ENCODE peak calls at places on chromosomes 13 and 19, in seven cellular contexts. B is mammary epithelial cell, F is neural progenitor cell, U is astrocyte, W is GM12878, E is MM.1S, M is IMR-90. T is an unnamed sample. For H4K20me1, the result is how much of the 10 kb centered on the place peaks cover.

GRCh38 chr19:3825286-3825956 is 39.2 kb upstream of the MATK start:
- DNase-seq in M (no peak), U (no peak), F (no peak), E (no peak), B (no peak), W (no peak), T (no peak)

GRCh38 chr13:41259875-41260501 is 3.4 kb downstream of the MTRF1 start:
- DNase-seq in W (no peak), F (no peak), B (peak), M (no peak), U (no peak), E (no peak), T (no peak)

GRCh38 chr13:100895656-100896055 is 221.1 kb upstream of the TMTC4 start:
- DNase-seq in M (no peak), B (no peak), U (peak), F (no peak), W (no peak), E (no peak), T (no peak)

GRCh38 chr13:27631156-27631555 is 9.5 kb downstream of the POLR1D start:
- DNase-seq in E (no peak), M (no peak), F (no peak), W (no peak), U (no peak), B (no peak), T (no peak)

GRCh38 chr19:16368385-16369305 is 44.0 kb downstream of the KLF2 start:
- DNase-seq in W (no peak), U (no peak), B (no peak), E (no peak), F (no peak), M (no peak), T (no peak)

GRCh38 chr13:113427562-113428468 is 25.5 kb downstream of the ADPRHL1 start:
- DNase-seq in U (no peak), E (peak), B (no peak), F (peak), M (peak), W (no peak), T (peak)

GRCh38 chr13:113245858-113246791 is 36.7 kb downstream of the CUL4A start:
- DNase-seq in M (peak), F (peak), E (no peak), W (no peak), U (no peak), B (no peak), T (peak)

GRCh38 chr19:56670961-56671612 is 470 bp downstream of the ZNF835 start:
- DNase-seq in E (no peak), U (no peak), W (no peak), B (no peak), M (no peak), F (no peak), T (no peak)

GRCh38 chr19:48696353-48697010 is 711 bp downstream of the FUT2 start:
- DNase-seq in W (no peak), E (no peak), M (no peak), F (peak), B (no peak), U (no peak), T (no peak)

GRCh38 chr13:98873377-98874028 is 104.4 kb downstream of the DOCK9 start:
- DNase-seq in E (no peak), W (no peak), M (no peak), F (no peak), U (no peak), B (no peak), T (no peak)

GRCh38 chr13:48126944-48127814 is 32.3 kb upstream of the MED4 start:
- DNase-seq in W (peak), M (peak), U (peak), F (peak), E (peak), B (peak), T (peak)

GRCh38 chr19:44746946-44747738 is 1.4 kb upstream of the BCL3 start:
- DNase-seq in B (peak), F (peak), E (peak), U (peak), W (peak), M (peak), T (peak)

GRCh38 chr19:5676105-5676671 is 4.1 kb downstream of the MICOS13 start:
- DNase-seq in E (peak), U (no peak), F (no peak), W (no peak), B (no peak), M (no peak), T (no peak)

GRCh38 chr19:48501961-48502719 is 9.5 kb downstream of the LMTK3 start:
- DNase-seq in W (peak), B (peak), E (peak), M (no peak), U (no peak), F (peak), T (no peak)

GRCh38 chr19:23770672-23771250 is 12.1 kb upstream of the ZNF681 start:
- DNase-seq in F (no peak), E (no peak), W (no peak), M (no peak), B (no peak), U (no peak), T (no peak)

GRCh38 chr13:53311561-53311960 is 282.9 kb downstream of the OLFM4 start:
- DNase-seq in M (no peak), U (no peak), F (peak), E (no peak), W (no peak), B (no peak), T (no peak)

GRCh38 chr13:28568286-28568685 is 73.4 kb upstream of the FLT1 start:
- DNase-seq in U (no peak), F (no peak), E (no peak), W (no peak), M (peak), B (no peak), T (peak)

GRCh38 chr13:40313269-40314200 is 352.9 kb downstream of the FOXO1 start:
- DNase-seq in M (no peak), E (no peak), W (no peak), F (no peak), U (peak), B (no peak), T (no peak)

GRCh38 chr13:111402441-111402840 is 82.0 kb downstream of the TEX29 start:
- DNase-seq in F (no peak), W (no peak), E (no peak), M (no peak), U (no peak), B (no peak), T (no peak)

GRCh38 chr13:107799001-107799400 is 416.3 kb downstream of the LIG4 start:
- DNase-seq in W (no peak), M (peak), B (no peak), U (no peak), E (no peak), F (no peak), T (no peak)

GRCh38 chr13:93199856-93200255 is 26.8 kb upstream of the GPC6 start:
- DNase-seq in F (no peak), M (no peak), W (no peak), E (no peak), B (no peak), U (no peak), T (no peak)

GRCh38 chr19:16161848-16162247 is 11.5 kb downstream of the CIB3 start:
- DNase-seq in E (no peak), W (no peak), U (peak), M (peak), F (no peak), B (peak), T (peak)

GRCh38 chr19:46815833-46816627 is 27.6 kb upstream of the SLC1A5 start:
- DNase-seq in U (no peak), B (no peak), F (no peak), W (no peak), E (no peak), M (no peak), T (no peak)

GRCh38 chr19:5063873-5064645 is 95.1 kb downstream of the KDM4B start:
- DNase-seq in B (no peak), M (no peak), F (no peak), W (no peak), E (no peak), U (no peak), T (no peak)

GRCh38 chr13:100517135-100517534 is 71.5 kb downstream of the GGACT start:
- DNase-seq in W (no peak), E (no peak), B (no peak), F (no peak), M (no peak), U (no peak), T (no peak)

GRCh38 chr13:99894835-99895427 is 76.6 kb downstream of the ZIC5 start:
- DNase-seq in M (no peak), E (no peak), B (no peak), F (peak), U (no peak), W (no peak), T (no peak)

GRCh38 chr19:31312004-31312403 is 37.2 kb downstream of the TSHZ3 start:
- DNase-seq in F (no peak), U (peak), B (peak), W (no peak), E (no peak), M (peak), T (peak)

GRCh38 chr13:28582225-28582891 is 76.6 kb upstream of the POMP start:
- DNase-seq in F (no peak), M (peak), E (no peak), U (no peak), W (no peak), B (no peak), T (no peak)

DNA sequence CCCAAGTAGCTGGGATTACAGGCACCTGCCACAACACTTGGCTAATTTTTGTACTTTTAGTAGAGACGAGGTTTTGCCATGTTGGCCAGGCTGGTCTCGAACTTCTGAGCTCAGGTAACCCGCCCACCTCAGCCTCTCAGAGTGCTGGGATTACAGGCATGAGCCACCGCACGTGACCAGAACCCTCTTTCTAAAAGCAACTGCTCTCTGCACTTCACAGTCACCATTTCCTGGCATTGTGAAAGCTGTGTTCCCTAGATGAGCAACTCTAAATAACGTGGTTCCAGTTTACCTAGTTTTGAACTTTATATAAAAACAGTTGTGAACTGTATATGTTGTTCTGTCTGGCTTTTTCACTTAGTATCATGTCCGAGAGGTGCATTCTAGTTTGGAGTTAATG is 152.9 kb downstream of the SIPA1L3 start:
- DNase-seq in M (no peak), B (no peak), F (no peak), U (no peak), E (peak), W (no peak), T (no peak)
- H3K9ac ChIP-seq in M (no peak), B (no peak), F (no peak), U (no peak), E (no peak), W (peak), T (no peak)

GRCh38 chr13:44667950-44668349 is 91.8 kb upstream of the TSC22D1 start:
- DNase-seq in M (peak), E (no peak), U (peak), B (no peak), W (no peak), F (peak), T (peak)
- H4K20me1 ChIP-seq in M (under half), E (under half), U (under half), B (under half), W (under half), F (under half), T (under half)

GRCh38 chr13:32669030-32669646 is 82.9 kb downstream of the PDS5B start:
- DNase-seq in U (peak), B (peak), M (peak), E (peak), F (peak), W (no peak), T (peak)
- TF ChIP-seq CTCF in U (peak), B (peak), M (peak), E (peak), F (peak), W (peak), T (peak)

GRCh38 chr19:42129399-42130253 is 2.6 kb downstream of the POU2F2 start:
- DNase-seq in W (peak), M (peak), E (peak), B (peak), U (no peak), F (no peak), T (no peak)

GRCh38 chr19:42131149-42132029 is 857 bp downstream of the POU2F2 start:
- DNase-seq in E (no peak), M (no peak), B (no peak), U (no peak), F (no peak), W (no peak), T (no peak)

GRCh38 chr19:42130254-42130573 is 2.0 kb downstream of the POU2F2 start:
- DNase-seq in M (no peak), B (peak), E (no peak), U (no peak), F (no peak), W (peak), T (no peak)

GRCh38 chr19:42132851-42133528 is 744 bp upstream of the POU2F2 start:
- DNase-seq in M (no peak), W (peak), B (peak), U (no peak), F (peak), E (peak), T (no peak)

GRCh38 chr19:42132030-42132628 is at the start of gene POU2F2:
- DNase-seq in U (no peak), M (no peak), B (no peak), W (peak), E (peak), F (peak), T (no peak)
- H3K9ac ChIP-seq in U (peak), M (no peak), B (no peak), W (peak), E (no peak), F (no peak), T (no peak)

GRCh38 chr13:109647046-109647445 is 139.3 kb downstream of the IRS2 start:
- DNase-seq in E (no peak), U (peak), M (no peak), B (peak), W (no peak), F (peak), T (peak)

GRCh38 chr13:109645831-109646230 is 140.6 kb downstream of the IRS2 start:
- DNase-seq in U (no peak), M (no peak), F (no peak), W (no peak), B (no peak), E (no peak), T (no peak)

GRCh38 chr13:109647699-109648098 is 138.7 kb downstream of the IRS2 start:
- DNase-seq in W (no peak), B (no peak), U (no peak), F (no peak), E (no peak), M (no peak), T (no peak)

GRCh38 chr13:109644956-109645355 is 141.4 kb downstream of the IRS2 start:
- DNase-seq in W (no peak), B (no peak), M (no peak), E (no peak), F (no peak), U (no peak), T (no peak)

DNA sequence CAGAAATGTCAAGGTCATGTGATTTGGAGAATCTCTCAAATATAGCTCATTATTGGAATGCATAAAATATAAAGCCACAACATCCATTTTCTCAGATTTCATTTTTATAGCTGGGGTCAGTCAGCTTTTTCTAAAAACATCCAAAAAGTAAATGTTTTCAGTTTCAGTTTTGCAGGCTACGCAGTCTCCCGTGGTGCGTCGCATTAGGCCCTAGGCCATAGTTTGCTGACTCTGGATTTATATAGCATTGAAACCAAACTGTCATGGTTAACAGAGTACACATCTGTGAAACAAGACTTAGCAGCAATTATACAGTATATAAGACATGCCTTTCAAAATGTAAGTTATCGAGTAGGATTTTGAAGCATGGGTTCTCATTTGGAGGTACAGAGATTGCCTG is 140.0 kb downstream of the IRS2 start:
- DNase-seq in E (peak), M (no peak), B (no peak), F (no peak), W (peak), U (no peak), T (no peak)
- H4K20me1 ChIP-seq in E (under half), M (under half), B (under half), F (under half), W (under half), U (under half), T (under half)

DNA sequence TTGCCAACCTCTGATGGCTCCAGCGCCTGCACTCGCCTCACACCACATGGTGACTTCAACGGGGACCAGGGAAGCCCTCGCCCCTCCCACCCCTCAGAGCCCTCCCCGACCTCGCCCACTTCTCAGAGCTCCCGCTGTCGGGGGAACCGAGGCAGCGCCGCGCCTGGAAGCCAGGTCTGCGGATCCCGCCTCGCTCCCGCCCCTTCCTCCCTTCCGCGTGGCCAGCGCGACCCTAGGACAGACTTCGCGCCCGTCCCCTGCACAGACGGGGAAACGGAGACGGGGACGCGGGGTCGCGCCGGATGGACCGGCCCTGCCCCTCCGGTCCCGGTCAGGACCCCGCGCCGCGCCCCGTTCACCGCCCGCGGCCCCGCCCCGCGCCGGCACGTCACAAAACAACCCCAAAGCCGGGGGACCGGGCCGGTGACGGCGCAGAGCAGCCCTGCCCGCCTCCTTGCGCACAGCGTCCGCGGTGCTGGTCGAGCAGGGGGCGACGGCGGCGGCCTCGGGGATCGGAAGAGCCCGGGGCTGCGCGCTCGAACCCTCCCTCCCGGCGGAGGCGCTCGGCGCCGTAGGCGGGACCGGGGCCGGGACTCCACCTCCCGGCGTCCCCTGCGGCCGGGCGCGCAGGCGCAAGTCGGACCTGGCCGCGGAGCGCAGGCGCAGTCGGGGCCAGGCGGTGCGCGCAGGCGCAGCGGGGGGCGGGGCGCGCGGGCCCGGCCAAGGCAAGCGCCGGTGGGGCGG is 379 bp upstream of the CDC34 start:
- DNase-seq in F (peak), W (no peak), M (peak), E (peak), U (peak), B (peak), T (peak)
- TF ChIP-seq CTCF in F (peak), W (peak), M (peak), E (peak), U (no peak), B (peak), T (no peak)